ENCODE peak calls at places on chromosomes 4 and X, in six cellular contexts. One of them, this sample, is unnamed.
A peak's percentile ranks its signal among the peaks of the same experiment; 100 is the strongest.

GRCh38 chr4:147339116-147339515 is 141.8 kb upstream of the EDNRA start:
- DNase-seq in neuronal stem cell: no peak
- DNase-seq in IMR-90: peak; percentile 36
- DNase-seq in H1: no peak
- DNase-seq in H9: no peak
- DNase-seq in mesendoderm: no peak
- DNase-seq in this sample: no peak

GRCh38 chrX:153597351-153597750 is 1.6 kb downstream of the CCNQ start:
- DNase-seq in neuronal stem cell: no peak
- DNase-seq in IMR-90: no peak
- DNase-seq in H1: no peak
- DNase-seq in H9: no peak
- DNase-seq in mesendoderm: no peak
- DNase-seq in this sample: no peak

GRCh38 chrX:25048176-25048575 is 32.4 kb upstream of the ARX start:
- DNase-seq in neuronal stem cell: no peak
- DNase-seq in IMR-90: no peak
- DNase-seq in H1: no peak
- DNase-seq in H9: no peak
- DNase-seq in mesendoderm: no peak
- DNase-seq in this sample: no peak

GRCh38 chrX:15579778-15580747 is 20.7 kb downstream of the ACE2 start:
- DNase-seq in neuronal stem cell: no peak
- DNase-seq in IMR-90: peak; percentile 4
- DNase-seq in H1: no peak
- DNase-seq in H9: no peak
- DNase-seq in mesendoderm: peak; percentile 16
- DNase-seq in this sample: peak; percentile 1

GRCh38 chr4:84218002-84218401 is 281.1 kb downstream of the NKX6-1 start:
- DNase-seq in neuronal stem cell: peak; percentile 14
- DNase-seq in IMR-90: no peak
- DNase-seq in H1: no peak
- DNase-seq in H9: peak; percentile 37
- DNase-seq in mesendoderm: peak; percentile 7
- DNase-seq in this sample: no peak

GRCh38 chrX:107207943-107208342 is 1.5 kb downstream of the DNAAF6 start:
- DNase-seq in neuronal stem cell: no peak
- DNase-seq in IMR-90: no peak
- DNase-seq in H1: no peak
- DNase-seq in H9: no peak
- DNase-seq in mesendoderm: no peak
- DNase-seq in this sample: no peak

GRCh38 chrX:57406149-57406548 is 119.6 kb downstream of the FAAH2 start:
- DNase-seq in neuronal stem cell: no peak
- DNase-seq in IMR-90: no peak
- DNase-seq in H1: no peak
- DNase-seq in H9: no peak
- DNase-seq in mesendoderm: no peak
- DNase-seq in this sample: no peak

GRCh38 chr4:81314196-81314896 is 99.3 kb upstream of the PRKG2 start:
- DNase-seq in neuronal stem cell: no peak
- DNase-seq in IMR-90: peak; percentile 91
- DNase-seq in H1: no peak
- DNase-seq in H9: no peak
- DNase-seq in mesendoderm: no peak
- DNase-seq in this sample: peak; percentile 75

GRCh38 chr4:122746485-122746965 is 14.0 kb downstream of the BBS12 start:
- DNase-seq in neuronal stem cell: no peak
- DNase-seq in IMR-90: no peak
- DNase-seq in H1: no peak
- DNase-seq in H9: no peak
- DNase-seq in mesendoderm: no peak
- DNase-seq in this sample: peak; percentile 22

GRCh38 chrX:103864886-103865534 is 33.0 kb upstream of the RAB9B start:
- DNase-seq in neuronal stem cell: no peak
- DNase-seq in IMR-90: peak; percentile 8
- DNase-seq in H1: no peak
- DNase-seq in H9: no peak
- DNase-seq in mesendoderm: no peak
- DNase-seq in this sample: peak; percentile 74

GRCh38 chr4:139153411-139154133 is 23.4 kb downstream of the ELF2 start:
- DNase-seq in neuronal stem cell: no peak
- DNase-seq in IMR-90: peak; percentile 57
- DNase-seq in H1: no peak
- DNase-seq in H9: no peak
- DNase-seq in mesendoderm: peak; percentile 92
- DNase-seq in this sample: no peak

GRCh38 chr4:53479731-53480525 is 102.5 kb downstream of the FIP1L1 start:
- DNase-seq in neuronal stem cell: no peak
- DNase-seq in IMR-90: peak; percentile 73
- DNase-seq in H1: no peak
- DNase-seq in H9: no peak
- DNase-seq in mesendoderm: no peak
- DNase-seq in this sample: no peak

GRCh38 chrX:151384807-151385206 is 12.2 kb upstream of the VMA21 start:
- DNase-seq in neuronal stem cell: no peak
- DNase-seq in IMR-90: no peak
- DNase-seq in H1: no peak
- DNase-seq in H9: no peak
- DNase-seq in mesendoderm: no peak
- DNase-seq in this sample: no peak

DNA sequence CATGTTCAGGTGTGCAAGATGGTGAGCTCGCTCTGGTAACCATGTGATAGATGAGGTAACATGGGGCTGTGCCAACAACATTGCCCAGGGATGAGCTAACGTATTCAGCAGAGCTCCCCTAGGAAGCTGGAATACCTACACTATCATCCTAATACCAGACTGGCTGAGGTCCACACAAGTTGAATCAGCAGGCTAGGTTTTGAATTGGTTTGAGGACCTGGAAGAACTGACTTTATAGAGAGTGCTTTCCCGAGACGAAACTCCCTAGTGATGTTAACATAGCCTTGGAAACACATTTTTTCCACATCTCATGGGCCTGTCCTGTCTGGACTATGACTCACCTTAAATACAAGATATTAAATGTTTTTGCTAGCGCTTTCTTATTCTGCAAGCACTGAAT is 56.7 kb downstream of the IGFBP7 start:
- DNase-seq in neuronal stem cell: no peak
- DNase-seq in IMR-90: peak; percentile 80
- DNase-seq in H1: no peak
- DNase-seq in H9: no peak
- DNase-seq in mesendoderm: no peak
- DNase-seq in this sample: peak; percentile 79
- H3K79me1 ChIP-seq in neuronal stem cell: no peaks in the 10 kb centered on the region
- H3K79me1 ChIP-seq in IMR-90: peaks cover 23% of the 10 kb centered on the region
- H3K79me1 ChIP-seq in H1: no peaks in the 10 kb centered on the region
- H3K79me1 ChIP-seq in H9: no peaks in the 10 kb centered on the region
- H3K79me1 ChIP-seq in mesendoderm: no peaks in the 10 kb centered on the region
- H3K79me1 ChIP-seq in this sample: no peaks in the 10 kb centered on the region

GRCh38 chrX:136574548-136574947 is 42.5 kb downstream of the VGLL1 start:
- DNase-seq in neuronal stem cell: no peak
- DNase-seq in IMR-90: no peak
- DNase-seq in H1: no peak
- DNase-seq in H9: no peak
- DNase-seq in mesendoderm: no peak
- DNase-seq in this sample: no peak
- H3K23ac ChIP-seq in neuronal stem cell: no peak overlapping the region
- H3K23ac ChIP-seq in IMR-90: no peak overlapping the region
- H3K23ac ChIP-seq in H1: no peak overlapping the region
- H3K23ac ChIP-seq in H9: no peak overlapping the region
- H3K23ac ChIP-seq in mesendoderm: no peak overlapping the region
- H3K23ac ChIP-seq in this sample: no peak overlapping the region

DNA sequence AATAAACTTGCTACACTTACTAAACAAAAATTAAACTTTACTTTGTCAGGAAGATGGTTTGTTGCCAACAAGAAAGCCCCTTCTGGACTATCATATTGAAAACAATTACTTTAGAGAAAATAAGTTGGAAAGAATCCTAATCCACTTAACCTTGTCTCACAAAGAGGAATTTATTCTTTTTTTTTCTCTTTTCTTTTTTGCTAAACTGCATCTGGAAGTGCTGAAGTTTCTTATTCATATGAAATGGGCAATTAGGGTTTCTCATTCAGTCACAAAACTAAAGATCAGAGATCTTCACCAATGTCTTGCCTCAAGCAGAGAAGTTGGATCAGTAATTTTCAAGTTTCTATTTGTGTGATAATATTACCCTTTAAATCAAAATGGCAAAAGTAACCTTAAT is 234.9 kb upstream of the AMOT start:
- DNase-seq in neuronal stem cell: no peak
- DNase-seq in IMR-90: no peak
- DNase-seq in H1: no peak
- DNase-seq in H9: no peak
- DNase-seq in mesendoderm: no peak
- DNase-seq in this sample: no peak
- H2BK15ac ChIP-seq in neuronal stem cell: no peak overlapping the region
- H2BK15ac ChIP-seq in IMR-90: no peak overlapping the region
- H2BK15ac ChIP-seq in H1: no peak overlapping the region
- H2BK15ac ChIP-seq in H9: no peak overlapping the region
- H2BK15ac ChIP-seq in mesendoderm: no peak overlapping the region
- H2BK15ac ChIP-seq in this sample: no peak overlapping the region

GRCh38 chrX:144768540-144768939 is 478.8 kb upstream of the SPANXN1 start:
- DNase-seq in neuronal stem cell: no peak
- DNase-seq in IMR-90: no peak
- DNase-seq in H1: no peak
- DNase-seq in H9: no peak
- DNase-seq in mesendoderm: no peak
- DNase-seq in this sample: no peak
- H3K79me1 ChIP-seq in neuronal stem cell: no peaks in the 10 kb centered on the region
- H3K79me1 ChIP-seq in IMR-90: no peaks in the 10 kb centered on the region
- H3K79me1 ChIP-seq in H1: no peaks in the 10 kb centered on the region
- H3K79me1 ChIP-seq in H9: no peaks in the 10 kb centered on the region
- H3K79me1 ChIP-seq in mesendoderm: no peaks in the 10 kb centered on the region
- H3K79me1 ChIP-seq in this sample: no peaks in the 10 kb centered on the region

DNA sequence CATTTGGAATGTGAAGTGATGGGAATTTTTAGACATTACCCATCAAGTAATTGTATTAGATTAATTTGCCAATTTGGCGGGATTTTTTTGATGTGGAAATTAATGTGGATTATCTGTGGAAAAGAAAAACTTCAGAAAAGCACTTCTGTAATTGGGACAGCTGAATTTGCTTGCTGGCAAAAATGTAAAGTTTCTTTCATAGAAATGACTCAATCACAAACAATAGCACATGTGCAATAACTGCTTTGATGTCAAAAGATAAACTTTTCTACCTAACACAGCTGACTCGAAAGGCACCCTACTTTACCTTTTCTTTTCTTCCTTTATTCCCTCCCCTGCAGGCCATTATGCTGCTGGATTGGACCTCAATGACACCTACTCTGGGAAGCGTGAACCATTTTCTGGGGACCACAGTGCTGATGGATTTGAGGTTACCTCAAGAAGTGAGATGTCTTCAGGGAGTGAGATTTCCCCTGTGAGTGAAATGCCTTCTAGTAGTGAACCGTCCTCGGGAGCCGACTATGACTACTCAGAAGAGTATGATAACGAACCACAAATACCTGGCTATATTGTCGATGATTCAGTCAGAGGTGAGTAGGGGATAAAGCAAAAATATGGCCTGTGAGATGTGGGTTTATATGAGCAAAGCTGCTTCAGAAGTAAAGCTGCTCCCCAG is 1.4 kb downstream of the AREG start:
- DNase-seq in neuronal stem cell: no peak
- DNase-seq in IMR-90: no peak
- DNase-seq in H1: no peak
- DNase-seq in H9: no peak
- DNase-seq in mesendoderm: no peak
- DNase-seq in this sample: no peak
- H3K23ac ChIP-seq in neuronal stem cell: no peak overlapping the region
- H3K23ac ChIP-seq in IMR-90: no peak overlapping the region
- H3K23ac ChIP-seq in H1: no peak overlapping the region
- H3K23ac ChIP-seq in H9: no peak overlapping the region
- H3K23ac ChIP-seq in mesendoderm: no peak overlapping the region
- H3K23ac ChIP-seq in this sample: no peak overlapping the region

GRCh38 chr4:116358633-116359222 is 726.6 kb downstream of the TRAM1L1 start:
- DNase-seq in neuronal stem cell: peak; percentile 36
- DNase-seq in IMR-90: peak; percentile 43
- DNase-seq in H1: peak; percentile 89
- DNase-seq in H9: peak; percentile 90
- DNase-seq in mesendoderm: peak; percentile 90
- DNase-seq in this sample: peak; percentile 81
- H2BK15ac ChIP-seq in neuronal stem cell: no peak overlapping the region
- H2BK15ac ChIP-seq in IMR-90: no peak overlapping the region
- H2BK15ac ChIP-seq in H1: no peak overlapping the region
- H2BK15ac ChIP-seq in H9: no peak overlapping the region
- H2BK15ac ChIP-seq in mesendoderm: no peak overlapping the region
- H2BK15ac ChIP-seq in this sample: no peak overlapping the region

DNA sequence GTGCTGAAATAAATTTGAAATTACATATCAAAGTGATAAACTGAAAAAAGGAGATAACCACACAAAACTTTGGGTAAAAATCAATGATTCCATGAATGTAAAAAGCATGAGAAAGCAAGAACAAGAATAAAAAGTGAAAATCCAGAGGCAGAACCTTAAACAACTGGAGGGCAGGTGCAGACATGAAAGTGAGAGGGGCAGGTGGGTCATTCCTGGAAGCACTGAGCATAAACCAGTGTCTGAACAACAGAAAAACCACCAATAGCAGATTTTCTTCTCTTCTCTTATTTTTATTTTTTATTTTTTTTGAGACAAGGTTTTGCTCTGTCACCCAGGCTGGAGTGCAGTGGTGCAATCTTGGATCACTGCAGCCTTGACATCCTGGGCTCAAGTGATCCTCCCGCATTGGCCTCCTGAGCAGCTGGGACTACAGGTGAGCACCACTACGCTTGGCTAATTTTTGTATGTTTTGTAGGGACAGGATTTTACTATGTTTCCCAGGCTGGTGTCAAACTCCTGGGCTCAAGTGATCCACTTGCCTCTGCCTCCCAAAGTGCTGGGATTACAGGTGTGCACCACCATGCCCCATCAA is 46.8 kb upstream of the GPR78 start:
- DNase-seq in neuronal stem cell: no peak
- DNase-seq in IMR-90: no peak
- DNase-seq in H1: no peak
- DNase-seq in H9: no peak
- DNase-seq in mesendoderm: no peak
- DNase-seq in this sample: no peak
- H3K79me1 ChIP-seq in neuronal stem cell: no peaks in the 10 kb centered on the region
- H3K79me1 ChIP-seq in IMR-90: no peaks in the 10 kb centered on the region
- H3K79me1 ChIP-seq in H1: no peaks in the 10 kb centered on the region
- H3K79me1 ChIP-seq in H9: no peaks in the 10 kb centered on the region
- H3K79me1 ChIP-seq in mesendoderm: no peaks in the 10 kb centered on the region
- H3K79me1 ChIP-seq in this sample: no peaks in the 10 kb centered on the region

GRCh38 chr4:2910409-2910808 is 52.8 kb downstream of the NOP14 start:
- DNase-seq in neuronal stem cell: no peak
- DNase-seq in IMR-90: no peak
- DNase-seq in H1: no peak
- DNase-seq in H9: no peak
- DNase-seq in mesendoderm: peak; percentile 33
- DNase-seq in this sample: no peak
- H3K23ac ChIP-seq in neuronal stem cell: no peak overlapping the region
- H3K23ac ChIP-seq in IMR-90: no peak overlapping the region
- H3K23ac ChIP-seq in H1: no peak overlapping the region
- H3K23ac ChIP-seq in H9: no peak overlapping the region
- H3K23ac ChIP-seq in mesendoderm: no peak overlapping the region
- H3K23ac ChIP-seq in this sample: no peak overlapping the region

This sample was measured in mesenchymal stem cell.